ENCODE peak calls at places on chromosome 18, in five cellular contexts. J is GM12878, R is heart right ventricle, M is endothelial cell, P is type B pancreatic cell. F is an unnamed sample.

GRCh38 chr18:50034029-50034428 is 160.9 kb downstream of the MYO5B start:
- DNase-seq in J (no peak), R (no peak), M (no peak), P (no peak), F (no peak)

GRCh38 chr18:5309888-5310470 is 14.5 kb upstream of the ZBTB14 start:
- DNase-seq in J (peak), R (no peak), M (no peak), P (no peak), F (no peak)

GRCh38 chr18:54906636-54907180 is 52.6 kb downstream of the CCDC68 start:
- DNase-seq in J (no peak), R (no peak), M (no peak), P (no peak), F (no peak)

GRCh38 chr18:52045946-52046345 is 294.1 kb upstream of the DCC start:
- DNase-seq in J (no peak), R (no peak), M (no peak), P (no peak), F (no peak)

GRCh38 chr18:26460449-26461091 is 87.8 kb downstream of the KCTD1 start:
- DNase-seq in J (peak), R (peak), M (no peak), P (no peak), F (no peak)

GRCh38 chr18:23689616-23690504 is 607 bp downstream of the LAMA3 start:
- DNase-seq in J (no peak), R (peak), M (peak), P (peak), F (no peak)

GRCh38 chr18:55088000-55088401 is 128.7 kb upstream of the CCDC68 start:
- DNase-seq in J (no peak), R (no peak), M (no peak), P (no peak), F (no peak)

GRCh38 chr18:74395006-74395405 is 62.1 kb downstream of the DIPK1C start:
- DNase-seq in J (no peak), R (no peak), M (no peak), P (no peak), F (no peak)

GRCh38 chr18:13598591-13598990 is 127.8 kb downstream of the FAM210A start:
- DNase-seq in J (no peak), R (no peak), M (no peak), P (no peak), F (no peak)

GRCh38 chr18:37564796-37565137 is 831 bp downstream of the CELF4 start:
- DNase-seq in J (no peak), R (peak), M (peak), P (peak), F (peak)

GRCh38 chr18:9135081-9135911 is 1.3 kb upstream of the ANKRD12 start:
- DNase-seq in J (no peak), R (no peak), M (no peak), P (no peak), F (no peak)

GRCh38 chr18:23401400-23402347 is 51.4 kb upstream of the RIOK3 start:
- DNase-seq in J (no peak), R (no peak), M (peak), P (no peak), F (no peak)

GRCh38 chr18:22283397-22283796 is 114.0 kb downstream of the GATA6 start:
- DNase-seq in J (no peak), R (no peak), M (no peak), P (no peak), F (no peak)

GRCh38 chr18:3771121-3771971 is 321.4 kb downstream of the TGIF1 start:
- DNase-seq in J (no peak), R (peak), M (peak), P (peak), F (peak)

GRCh38 chr18:57269756-57270534 is 82.4 kb upstream of the ST8SIA3 start:
- DNase-seq in J (no peak), R (no peak), M (no peak), P (no peak), F (no peak)

GRCh38 chr18:6878881-6879280 is 149.4 kb downstream of the ARHGAP28 start:
- DNase-seq in J (no peak), R (no peak), M (no peak), P (no peak), F (no peak)

GRCh38 chr18:78892201-78892600 is 87.4 kb upstream of the SALL3 start:
- DNase-seq in J (no peak), R (no peak), M (no peak), P (no peak), F (no peak)

GRCh38 chr18:31603335-31603734 is 11.7 kb downstream of the TTR start:
- DNase-seq in J (no peak), R (no peak), M (no peak), P (no peak), F (no peak)

GRCh38 chr18:57863706-57864105 is 60.6 kb upstream of the ATP8B1 start:
- DNase-seq in J (no peak), R (no peak), M (no peak), P (no peak), F (no peak)

GRCh38 chr18:24112874-24113615 is 25.8 kb upstream of the CABYR start:
- DNase-seq in J (no peak), R (no peak), M (no peak), P (no peak), F (no peak)

DNA sequence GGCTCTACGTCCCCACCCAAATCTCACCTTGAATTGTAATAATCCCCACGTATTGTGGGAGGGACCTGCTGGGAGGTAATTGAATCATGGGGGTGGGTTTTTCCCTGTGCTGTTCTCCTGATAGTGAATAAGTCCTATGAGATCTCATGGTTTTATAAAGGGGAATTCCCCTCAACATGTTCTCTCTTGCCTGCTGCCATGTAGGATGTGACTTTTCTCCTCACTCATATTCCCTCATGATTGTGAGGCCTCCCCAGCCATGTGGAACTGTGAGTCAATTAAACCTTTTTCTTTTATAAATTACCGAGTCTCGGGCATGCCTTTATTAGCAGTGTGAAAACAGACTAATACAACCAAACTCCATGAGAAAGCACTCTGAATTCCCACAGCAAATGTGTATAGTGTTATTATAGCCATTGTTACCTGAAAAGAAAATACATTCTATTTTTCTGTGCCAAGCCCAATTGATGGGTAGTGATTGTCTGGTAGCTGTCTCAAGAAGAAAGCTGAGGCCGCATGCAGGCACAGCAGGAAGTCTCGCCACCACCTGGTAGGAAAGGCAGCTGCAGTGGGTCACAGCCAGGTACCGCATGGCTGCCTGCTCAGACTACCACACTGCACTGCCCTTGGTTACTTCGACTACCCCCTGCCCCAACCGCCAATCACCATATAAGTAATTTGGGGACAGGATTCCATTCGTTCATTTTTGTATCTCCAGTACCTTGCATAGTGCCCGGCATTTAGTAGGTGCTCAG is 10.3 kb upstream of the ZBTB7C start:
- DNase-seq in J (no peak), R (no peak), M (no peak), P (no peak), F (no peak)
- TF ChIP-seq CTCF in J (no peak), R (no peak), M (no peak), P (peak), F (no peak)

GRCh38 chr18:69469444-69469919 is 68.8 kb downstream of the DOK6 start:
- DNase-seq in J (no peak), R (no peak), M (peak), P (no peak), F (no peak)
- TF ChIP-seq CTCF in J (peak), R (no peak), M (peak), P (peak), F (no peak)

GRCh38 chr18:11849279-11849678 is 1.9 kb upstream of the CHMP1B start:
- DNase-seq in J (no peak), R (no peak), M (no peak), P (no peak), F (no peak)

GRCh38 chr18:11850821-11851155 is 425 bp upstream of the CHMP1B start:
- DNase-seq in J (no peak), R (no peak), M (no peak), P (no peak), F (no peak)

GRCh38 chr18:11849845-11850747 is 1.1 kb upstream of the CHMP1B start:
- DNase-seq in J (no peak), R (peak), M (no peak), P (no peak), F (peak)

GRCh38 chr18:11845653-11846052 is 5.6 kb upstream of the CHMP1B start:
- DNase-seq in J (no peak), R (no peak), M (no peak), P (no peak), F (no peak)

DNA sequence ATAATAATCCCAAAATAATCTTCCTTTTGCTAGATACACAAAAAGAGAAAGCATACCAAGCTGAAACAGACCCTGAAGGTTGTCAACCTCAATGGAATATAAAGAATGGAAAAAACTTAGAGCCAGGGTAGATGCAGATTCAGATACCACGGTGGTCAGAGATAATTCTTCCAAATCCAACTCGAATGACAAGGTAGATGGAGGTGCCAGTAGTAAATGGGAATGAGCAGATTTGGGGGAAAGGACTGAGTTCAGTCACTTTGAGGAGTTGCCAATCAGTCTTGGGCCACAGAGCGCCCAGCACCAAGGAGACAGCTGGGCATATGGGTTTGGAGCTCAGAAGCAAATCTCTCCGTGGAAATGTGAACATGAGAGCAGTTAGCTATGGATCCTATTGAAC is 3.4 kb upstream of the CHMP1B start:
- DNase-seq in J (no peak), R (no peak), M (no peak), P (no peak), F (no peak)
- TF ChIP-seq CTCF in J (no peak), R (no peak), M (no peak), P (no peak), F (no peak)

DNA sequence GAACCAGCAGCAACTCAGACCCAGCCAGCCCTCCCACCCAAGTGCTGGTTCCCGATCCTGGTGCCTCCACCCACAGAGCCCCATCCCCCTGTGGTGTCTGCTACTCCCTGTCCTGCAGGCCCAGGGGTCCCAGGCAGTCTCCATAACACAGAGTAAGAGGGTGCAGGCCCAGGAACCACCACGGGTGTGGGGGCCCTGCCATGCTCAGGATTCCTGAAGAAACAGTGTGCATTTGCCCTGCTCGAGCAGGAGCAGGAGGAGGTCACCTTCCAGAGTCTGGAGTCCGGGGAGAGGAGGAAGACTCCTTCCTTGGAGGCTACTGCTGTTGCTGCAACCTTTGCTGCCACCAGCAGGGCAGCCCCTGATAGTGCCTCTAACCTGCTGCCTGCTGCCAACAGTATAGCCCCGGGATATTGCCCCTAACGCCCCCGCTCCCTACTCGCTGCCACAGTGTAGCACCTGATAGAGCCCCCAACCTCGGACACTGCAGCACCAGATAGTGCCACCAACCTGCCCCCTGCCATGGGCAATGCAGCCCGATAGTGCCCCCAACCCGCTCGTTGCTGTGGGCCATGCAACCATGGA is 46.8 kb upstream of the ANKRD62 start:
- DNase-seq in J (no peak), R (no peak), M (no peak), P (peak), F (no peak)
- TF ChIP-seq CTCF in J (peak), R (no peak), M (peak), P (peak), F (no peak)

GRCh38 chr18:71001597-71001996 is 712.8 kb downstream of the SOCS6 start:
- DNase-seq in J (no peak), R (no peak), M (no peak), P (no peak), F (no peak)

DNA sequence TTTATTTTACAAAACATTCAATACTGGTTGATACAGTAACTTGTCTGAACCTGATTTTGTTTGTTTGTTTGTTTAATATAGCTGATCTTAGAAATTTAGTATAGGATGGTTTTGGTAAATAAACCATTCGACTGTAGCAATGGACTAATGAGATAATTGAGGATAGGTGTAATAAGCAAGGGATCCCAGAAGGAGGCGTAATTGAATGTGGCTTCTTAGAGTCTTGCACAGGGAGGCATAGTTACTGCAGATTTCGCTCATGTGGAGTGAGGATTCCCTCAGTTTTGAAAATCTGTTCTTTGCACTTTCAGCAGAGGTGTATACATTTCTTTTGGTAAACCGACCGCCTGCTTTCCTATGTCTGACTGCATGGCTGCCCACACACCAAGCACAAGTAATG is 709.6 kb downstream of the SOCS6 start:
- DNase-seq in J (no peak), R (no peak), M (no peak), P (no peak), F (no peak)
- TF ChIP-seq CTCF in J (peak), R (no peak), M (no peak), P (peak), F (no peak)

GRCh38 chr18:36518839-36519238 is 221.3 kb downstream of the FHOD3 start:
- DNase-seq in J (no peak), R (no peak), M (no peak), P (no peak), F (no peak)

GRCh38 chr18:36516726-36517125 is 219.2 kb downstream of the FHOD3 start:
- DNase-seq in J (no peak), R (no peak), M (no peak), P (no peak), F (no peak)

GRCh38 chr18:36516258-36516657 is 218.7 kb downstream of the FHOD3 start:
- DNase-seq in J (no peak), R (no peak), M (no peak), P (no peak), F (no peak)

GRCh38 chr18:36511791-36512352 is 214.4 kb downstream of the FHOD3 start:
- DNase-seq in J (no peak), R (no peak), M (no peak), P (no peak), F (no peak)

DNA sequence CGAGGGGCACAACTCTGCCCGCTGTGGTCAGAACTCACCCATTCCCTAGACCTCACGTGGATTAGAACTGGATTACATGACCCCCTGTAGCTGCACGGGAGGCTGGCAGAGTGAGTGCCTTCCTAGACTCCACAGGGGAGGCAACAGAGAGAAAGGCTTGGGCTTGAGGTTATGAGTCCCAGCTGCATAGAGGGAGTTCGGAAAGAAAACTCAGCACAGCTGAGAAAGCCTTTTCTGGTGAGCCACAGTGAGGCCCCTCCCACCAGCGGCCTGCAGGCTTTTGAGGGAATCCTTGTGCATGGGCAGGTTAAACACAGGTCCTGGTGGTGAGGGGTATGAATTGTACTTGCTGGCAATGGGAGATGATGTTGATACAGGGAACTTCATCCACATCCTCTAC is 217.3 kb downstream of the FHOD3 start:
- DNase-seq in J (no peak), R (no peak), M (no peak), P (no peak), F (no peak)
- TF ChIP-seq CTCF in J (no peak), R (no peak), M (no peak), P (peak), F (no peak)

F was measured in gastrocnemius medialis.